ENCODE peak calls at places on chromosomes 11 and 22, in five cellular contexts. P is SK-N-SH, U is GM12878, D is K562, B is HepG2. F is an unnamed sample.

GRCh38 chr11:70456921-70457532 is 58.7 kb downstream of the CTTN start:
- DNase-seq in B (peak; percentile 22), P (no peak), U (no peak), D (peak; percentile 27), F (no peak)

GRCh38 chr11:86176165-86176884 is 68.2 kb upstream of the EED start:
- DNase-seq in U (no peak), P (no peak), B (peak; percentile 42), D (peak; percentile 75), F (no peak)

GRCh38 chr11:8355418-8355742 is 91.7 kb upstream of the LMO1 start:
- DNase-seq in U (no peak), P (no peak), D (no peak), B (no peak), F (no peak)

GRCh38 chr11:34585870-34586654 is 34.8 kb upstream of the EHF start:
- DNase-seq in U (peak; percentile 20), B (peak; percentile 70), D (peak; percentile 61), P (peak; percentile 33), F (peak; percentile 56)

GRCh38 chr11:130103296-130103814 is 33.7 kb downstream of the APLP2 start:
- DNase-seq in P (peak; percentile 35), D (no peak), U (no peak), B (no peak), F (no peak)

GRCh38 chr11:104572279-104572678 is 326.0 kb downstream of the CASP12 start:
- DNase-seq in U (no peak), B (no peak), D (no peak), P (no peak), F (no peak)

GRCh38 chr11:68044898-68045351 is 6.1 kb downstream of the TCIRG1 start:
- DNase-seq in B (no peak), U (no peak), P (peak; percentile 31), D (no peak), F (no peak)

GRCh38 chr22:31243339-31244043 is 31.4 kb downstream of the LIMK2 start:
- DNase-seq in P (no peak), U (no peak), B (no peak), D (no peak), F (peak; percentile 51)

GRCh38 chr22:41862530-41863266 is 29.8 kb downstream of the SREBF2 start:
- DNase-seq in P (no peak), U (peak; percentile 89), D (no peak), B (no peak), F (no peak)

GRCh38 chr11:468036-468435 is 18.0 kb downstream of the PTDSS2 start:
- DNase-seq in B (no peak), P (peak; percentile 7), U (no peak), D (no peak), F (no peak)

GRCh38 chr11:465896-466538 is 15.9 kb downstream of the PTDSS2 start:
- DNase-seq in B (no peak), U (no peak), P (no peak), D (no peak), F (no peak)

GRCh38 chr11:462107-462890 is 12.2 kb downstream of the PTDSS2 start:
- DNase-seq in U (no peak), B (no peak), P (peak; percentile 17), D (no peak), F (no peak)

GRCh38 chr11:461626-462025 is 11.5 kb downstream of the PTDSS2 start:
- DNase-seq in P (no peak), B (no peak), D (no peak), U (no peak), F (no peak)

DNA sequence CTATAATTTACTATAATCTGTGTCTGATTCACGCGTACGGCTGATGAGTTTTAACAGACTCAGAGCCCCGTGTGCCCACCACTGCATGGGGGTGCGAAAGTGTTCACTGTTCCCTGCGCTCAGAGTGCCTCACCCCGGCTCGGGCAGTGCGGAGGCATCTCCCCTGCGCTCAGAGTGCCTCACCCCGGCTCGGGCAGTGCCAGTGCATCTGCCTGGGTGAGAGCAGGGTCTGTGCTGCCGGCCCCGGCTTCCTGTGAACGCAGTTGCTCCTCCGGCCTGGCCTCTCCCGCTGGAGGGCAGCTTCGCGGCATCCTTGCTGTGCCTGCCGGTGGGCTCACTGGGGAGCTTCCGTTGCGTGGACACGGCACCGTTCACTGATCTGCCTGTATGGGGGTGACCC is 14.2 kb downstream of the PTDSS2 start:
- DNase-seq in D (no peak), P (peak; percentile 20), B (no peak), U (no peak), F (no peak)
- TF ChIP-seq REST in D (no peak), P (no peak), B (no peak), U (no peak), F (no peak)

GRCh38 chr11:20337526-20338154 is 25.9 kb upstream of the HTATIP2 start:
- DNase-seq in P (peak; percentile 74), D (peak; percentile 30), U (no peak), B (peak; percentile 18), F (peak; percentile 27)
- TF ChIP-seq JUND in P (no peak), D (no peak), U (no peak), B (no peak), F (no peak)

GRCh38 chr11:82229346-82229745 is 504.3 kb downstream of the FAM181B start:
- DNase-seq in P (peak; percentile 7), U (no peak), B (peak; percentile 12), D (no peak), F (no peak)
- TF ChIP-seq REST in P (no peak), U (no peak), B (no peak), D (no peak), F (no peak)

GRCh38 chr11:73095613-73096012 is 46.5 kb downstream of the FCHSD2 start:
- DNase-seq in P (no peak), U (no peak), B (no peak), D (no peak), F (no peak)
- TF ChIP-seq JUND in P (no peak), U (no peak), B (no peak), D (no peak), F (no peak)

DNA sequence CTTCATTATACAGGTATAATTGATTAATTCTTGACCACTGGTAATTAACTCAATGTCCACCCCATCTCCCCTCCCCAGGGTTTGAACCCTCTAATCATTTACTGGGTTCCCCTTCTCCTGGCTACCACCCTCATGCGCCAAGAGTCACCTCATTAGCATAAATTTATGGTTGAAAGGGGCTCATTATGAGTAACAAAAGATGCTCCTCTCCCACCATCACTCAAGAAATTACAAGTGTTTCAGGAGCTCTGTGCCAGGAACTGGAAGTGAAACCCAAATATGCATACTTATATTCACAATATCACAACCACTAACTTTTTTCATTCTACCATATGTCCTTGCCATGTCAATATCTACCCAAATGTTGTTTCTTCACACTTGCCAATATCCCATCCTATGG is 7.8 kb upstream of the STIP1 start:
- DNase-seq in U (no peak), B (no peak), P (no peak), D (no peak), F (no peak)
- TF ChIP-seq REST in U (no peak), B (no peak), P (no peak), D (no peak), F (no peak)

DNA sequence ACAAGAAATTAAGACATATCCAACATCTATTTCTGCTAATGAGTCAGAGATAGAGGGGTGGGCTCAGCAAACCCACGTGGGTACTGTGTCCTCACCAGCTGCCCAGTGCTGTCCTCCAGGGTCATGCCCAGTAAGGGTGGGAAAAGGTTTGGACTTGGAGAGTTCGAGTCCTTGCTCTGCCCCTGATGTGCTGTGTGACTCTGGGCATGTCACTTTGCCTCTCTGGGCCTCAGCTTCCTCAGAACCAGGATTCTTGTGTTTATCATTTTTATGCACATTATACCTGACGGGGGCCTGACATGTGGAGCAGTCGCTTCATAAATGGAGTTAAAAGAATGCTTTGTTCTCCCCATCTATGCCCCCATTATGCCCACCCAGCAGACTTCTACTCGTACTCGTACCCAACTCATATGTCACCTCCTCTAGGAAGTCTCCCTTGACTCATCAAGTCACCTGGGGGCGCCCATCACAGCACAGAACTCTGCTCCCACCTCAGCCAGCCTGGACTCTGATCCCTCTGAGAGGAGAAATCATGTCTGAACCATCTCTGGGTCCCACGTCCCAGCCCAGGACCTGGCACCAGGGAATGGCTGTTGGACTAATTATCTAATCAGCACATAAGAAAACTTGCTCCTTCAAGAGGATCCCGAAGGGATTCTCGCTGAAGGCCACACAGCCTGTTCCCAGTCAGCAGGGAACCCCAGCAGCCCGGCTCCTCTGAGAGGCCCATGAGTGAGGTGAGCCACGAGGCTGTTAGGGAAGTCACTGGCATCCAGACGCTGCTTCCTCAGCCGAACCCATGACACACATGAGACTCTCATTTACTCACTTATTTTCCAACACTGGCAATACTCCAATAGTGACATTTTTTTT is 38.7 kb upstream of the TSKU start:
- DNase-seq in D (no peak), P (peak; percentile 32), B (no peak), U (no peak), F (no peak)
- TF ChIP-seq JUND in D (no peak), P (no peak), B (no peak), U (no peak), F (no peak)

F was measured in HCT116.